ENCODE peak calls at places on chromosome 20, in seven cellular contexts. O is fibroblast of the aortic adventitia, C is cardiac muscle cell, N is brain microvascular endothelial cell, V is astrocyte of the spinal cord, E is MM.1S, Z is fibroblast of mammary gland. Q is an unnamed sample.

GRCh38 chr20:16485406-16485805 is 87.8 kb downstream of the KIF16B start:
- DNase-seq in O (no peak), C (no peak), Z (peak; percentile 64), V (no peak), E (no peak), N (no peak), Q (no peak)

GRCh38 chr20:24702501-24703283 is 233.3 kb downstream of the SYNDIG1 start:
- DNase-seq in N (no peak), Z (no peak), V (no peak), C (no peak), E (no peak), O (no peak), Q (peak; percentile 24)

GRCh38 chr20:35134900-35135299 is 12.2 kb downstream of the EDEM2 start:
- DNase-seq in N (no peak), E (no peak), O (peak; percentile 38), C (peak; percentile 6), Z (no peak), V (no peak), Q (no peak)

GRCh38 chr20:39823239-39823638 is 861.1 kb downstream of the DHX35 start:
- DNase-seq in E (no peak), Z (peak; percentile 95), V (peak; percentile 96), C (no peak), O (peak; percentile 75), N (peak; percentile 93), Q (no peak)

GRCh38 chr20:19964289-19965263 is 52.6 kb upstream of the NAA20 start:
- DNase-seq in N (peak; percentile 90), E (no peak), Z (peak; percentile 97), C (no peak), V (peak; percentile 76), O (peak; percentile 88), Q (no peak)

GRCh38 chr20:16476032-16476431 is 97.2 kb downstream of the KIF16B start:
- DNase-seq in E (peak; percentile 44), C (peak; percentile 41), N (peak; percentile 19), V (peak; percentile 73), Z (peak; percentile 70), O (peak; percentile 73), Q (peak; percentile 15)

GRCh38 chr20:6756961-6757595 is 10.4 kb upstream of the BMP2 start:
- DNase-seq in O (no peak), C (no peak), N (no peak), V (no peak), E (no peak), Z (no peak), Q (no peak)

GRCh38 chr20:45354423-45355208 is 6.4 kb upstream of the SDC4 start:
- DNase-seq in O (peak; percentile 53), N (peak; percentile 51), V (peak; percentile 68), C (no peak), E (no peak), Z (no peak), Q (no peak)

GRCh38 chr20:48586728-48587127 is 241.1 kb downstream of the PREX1 start:
- DNase-seq in Z (no peak), C (no peak), V (no peak), N (no peak), E (no peak), O (no peak), Q (no peak)

GRCh38 chr20:64108731-64109389 is 1.5 kb upstream of the NPBWR2 start:
- DNase-seq in E (no peak), Z (no peak), V (no peak), O (no peak), C (no peak), N (no peak), Q (no peak)

GRCh38 chr20:22578221-22579118 is 5.9 kb downstream of the FOXA2 start:
- DNase-seq in N (no peak), V (no peak), Z (no peak), O (no peak), E (no peak), C (peak; percentile 16), Q (peak; percentile 69)

GRCh38 chr20:39985276-39985675 is 703.8 kb downstream of the MAFB start:
- DNase-seq in C (no peak), O (no peak), N (no peak), V (no peak), Z (no peak), E (no peak), Q (no peak)

GRCh38 chr20:60095456-60095855 is 137.2 kb downstream of the CDH26 start:
- DNase-seq in V (no peak), O (peak; percentile 4), C (no peak), E (no peak), Z (peak; percentile 59), N (peak; percentile 22), Q (no peak)

GRCh38 chr20:34571753-34572152 is 13.2 kb downstream of the MAP1LC3A start:
- DNase-seq in N (no peak), C (no peak), E (no peak), O (no peak), V (no peak), Z (no peak), Q (no peak)

GRCh38 chr20:57280221-57280620 is 13.8 kb upstream of the BMP7 start:
- DNase-seq in Z (no peak), E (no peak), O (no peak), C (no peak), V (no peak), N (no peak), Q (no peak)

GRCh38 chr20:58890073-58890453 is 37.5 kb downstream of the GNAS start:
- DNase-seq in C (no peak), V (no peak), Z (no peak), O (no peak), E (no peak), N (no peak), Q (peak; percentile 77)

GRCh38 chr20:58889334-58890072 is 37.0 kb downstream of the GNAS start:
- DNase-seq in E (no peak), N (no peak), Z (no peak), O (peak; percentile 20), C (peak; percentile 39), V (no peak), Q (peak; percentile 61)

GRCh38 chr20:58891686-58892125 is 39.2 kb downstream of the GNAS start:
- DNase-seq in Z (peak; percentile 33), O (peak; percentile 41), C (peak; percentile 66), V (no peak), N (no peak), E (peak; percentile 40), Q (peak; percentile 89)

GRCh38 chr20:58891076-58891685 is 38.7 kb downstream of the GNAS start:
- DNase-seq in O (peak; percentile 52), Z (peak; percentile 43), C (peak; percentile 87), E (peak; percentile 70), N (peak; percentile 35), V (peak; percentile 76), Q (peak; percentile 94)

DNA sequence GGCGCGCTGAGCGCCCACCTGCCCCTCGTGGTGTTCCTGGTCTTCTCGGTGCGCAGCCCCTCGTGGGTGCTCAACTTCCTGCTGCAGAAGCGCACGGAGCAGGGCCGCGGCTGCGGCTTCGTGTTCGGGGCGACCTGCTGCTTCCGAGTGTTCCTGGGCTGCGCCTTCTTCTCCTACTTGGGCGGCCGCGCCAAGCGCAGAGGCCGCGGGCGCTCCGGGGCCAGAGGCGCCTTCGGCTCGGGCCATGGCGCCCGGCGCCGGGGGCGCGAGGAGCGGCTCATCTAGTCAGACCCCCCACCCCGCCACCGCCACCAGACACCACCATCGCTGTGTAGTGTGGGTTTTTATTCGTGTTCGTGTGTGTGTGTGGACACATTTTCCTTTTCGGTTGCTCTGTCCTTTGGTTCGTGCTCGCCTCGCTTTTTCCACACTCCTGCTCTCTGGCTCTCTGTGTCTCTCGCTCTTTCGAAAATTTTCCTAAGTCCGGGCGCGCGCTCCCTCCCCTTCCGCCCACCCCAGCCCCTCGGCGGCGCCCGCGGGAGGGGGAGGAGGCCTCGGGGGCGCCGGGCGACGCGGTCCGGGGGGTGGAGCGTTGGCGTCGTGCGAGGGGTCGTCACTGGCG is 38.0 kb downstream of the GNAS start:
- DNase-seq in V (peak; percentile 88), C (peak; percentile 95), N (peak; percentile 56), O (peak; percentile 77), E (peak; percentile 31), Z (peak; percentile 72), Q (peak; percentile 84)
- H3K4me3 ChIP-seq in V (peak overlapping the region; percentile 44), C (peak overlapping the region; percentile 95), N (peak overlapping the region; percentile 56), O (peak overlapping the region; percentile 84), E (peak overlapping the region; percentile 60), Z (peak overlapping the region; percentile 49), Q (peak overlapping the region; percentile 86)

DNA sequence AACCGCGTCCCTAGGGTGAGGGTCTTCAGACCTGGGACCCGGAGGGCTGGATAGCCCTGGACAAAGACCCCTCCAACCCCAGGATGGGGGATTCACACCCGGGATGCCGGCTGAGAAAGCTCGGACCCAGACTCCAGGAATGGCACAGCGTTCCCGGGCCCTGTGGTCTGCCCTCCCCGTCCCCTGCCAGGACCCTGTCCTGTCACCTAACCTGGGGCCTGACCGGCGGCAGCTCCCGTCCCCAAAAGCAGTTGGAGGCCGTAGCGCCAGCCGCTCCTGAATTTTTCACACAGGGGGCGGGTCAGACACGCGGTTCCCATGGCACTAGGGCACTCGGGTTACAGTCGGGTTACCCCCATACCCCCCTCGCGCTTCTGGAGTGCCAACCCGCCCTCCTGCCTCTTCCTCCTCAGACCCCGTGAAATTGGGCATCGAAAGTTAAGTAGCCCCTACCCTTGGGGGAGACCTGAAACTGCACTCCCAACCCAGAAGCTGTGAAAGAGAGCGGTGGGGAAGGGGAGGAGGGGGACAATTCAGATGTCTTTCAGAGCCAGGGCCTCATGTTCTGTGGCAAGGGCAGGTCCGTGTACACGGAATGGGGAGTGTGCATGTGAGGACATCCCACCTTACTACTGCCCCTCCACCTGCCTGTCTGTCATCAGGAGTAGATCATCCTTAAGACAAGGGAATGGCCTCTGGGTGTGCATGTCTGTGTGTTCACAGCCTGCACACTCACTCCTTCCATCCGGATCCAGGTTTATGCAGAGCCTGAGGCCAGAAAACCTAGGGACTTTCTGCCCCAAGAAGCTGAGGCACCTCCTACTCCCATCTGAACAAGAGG is 604 bp downstream of the REM1 start:
- DNase-seq in N (no peak), O (no peak), Z (no peak), E (no peak), V (no peak), C (no peak), Q (peak; percentile 75)
- H3K4me3 ChIP-seq in N (no peak overlapping the region), O (peak overlapping the region; percentile 42), Z (peak overlapping the region; percentile 12), E (peak overlapping the region; percentile 31), V (no peak overlapping the region), C (no peak overlapping the region), Q (no peak overlapping the region)

GRCh38 chr20:62834967-62835730 is 18.3 kb downstream of the COL9A3 start:
- DNase-seq in Z (no peak), E (no peak), N (no peak), V (no peak), O (no peak), C (no peak), Q (peak; percentile 31)
- H3K4me3 ChIP-seq in Z (no peak overlapping the region), E (no peak overlapping the region), N (no peak overlapping the region), V (no peak overlapping the region), O (no peak overlapping the region), C (no peak overlapping the region), Q (no peak overlapping the region)

DNA sequence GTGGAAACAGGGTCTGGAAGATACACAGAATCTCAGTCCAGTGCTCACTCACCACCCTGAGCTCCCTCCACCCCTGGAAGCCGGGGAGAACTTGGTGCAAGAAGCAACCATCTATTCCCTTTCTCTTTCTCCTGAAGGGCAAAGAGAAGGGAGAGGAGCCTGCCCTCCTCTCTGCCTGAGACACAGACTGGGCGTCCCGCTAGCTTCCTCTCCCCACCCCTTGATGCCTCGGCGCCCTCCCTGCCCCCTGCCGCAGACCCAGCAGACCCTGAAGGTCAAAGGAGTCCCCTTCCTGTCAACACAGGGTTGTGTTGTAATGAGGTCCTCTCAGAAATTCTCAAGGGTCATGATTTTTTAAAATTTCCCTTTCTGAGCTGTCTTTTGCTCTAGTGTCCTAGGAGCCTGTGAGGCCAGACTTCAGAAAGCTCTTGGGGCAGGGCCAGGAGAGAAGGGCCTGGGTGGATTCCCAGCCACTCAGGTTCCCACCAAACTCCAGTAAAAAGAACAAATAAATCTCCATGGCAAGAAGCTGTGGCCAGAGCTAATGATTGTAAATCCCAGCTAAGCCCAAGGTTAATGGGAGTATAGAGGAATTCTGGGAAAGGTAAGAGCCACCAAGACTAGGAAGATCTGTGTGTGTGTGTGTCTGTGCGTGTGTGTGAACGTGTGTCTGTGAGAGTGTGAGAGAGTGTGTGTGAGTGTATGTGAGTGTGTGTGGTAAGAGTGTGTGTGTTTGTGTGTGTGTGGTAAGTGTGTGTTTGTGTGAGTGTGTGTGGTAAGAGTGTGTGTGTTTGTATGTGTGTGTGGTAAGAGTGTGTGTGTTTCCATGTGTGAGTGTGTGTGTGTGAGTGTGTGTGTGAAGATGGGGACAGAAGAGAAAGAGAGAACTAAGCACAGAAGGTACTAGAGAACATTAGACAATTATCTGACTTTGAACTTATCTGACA is 1.0 kb upstream of the JPH2 start:
- DNase-seq in C (peak; percentile 67), O (peak; percentile 34), N (no peak), V (peak; percentile 32), Z (no peak), E (no peak), Q (peak; percentile 49)
- H3K4me3 ChIP-seq in C (peak overlapping the region; percentile 95), O (peak overlapping the region; percentile 54), N (peak overlapping the region; percentile 46), V (peak overlapping the region; percentile 42), Z (peak overlapping the region; percentile 40), E (no peak overlapping the region), Q (peak overlapping the region; percentile 41)